ENCODE peak calls at places on chromosomes 12 and 14, in six cellular contexts. One of them, this sample, is unnamed.
A peak's percentile ranks its signal among the peaks of the same experiment; 100 is the strongest.

GRCh38 chr14:73802431-73803188 is 49.0 kb upstream of the PTGR2 start:
- DNase-seq in D721Med: no peak
- DNase-seq in body of pancreas: no peak
- DNase-seq in NB4: peak; percentile 49
- DNase-seq in WERI-Rb-1: peak; percentile 46
- DNase-seq in AG10803: no peak
- DNase-seq in this sample: peak; percentile 14

GRCh38 chr14:91892918-91893527 is 25.7 kb upstream of the TC2N start:
- DNase-seq in AG10803: no peak
- DNase-seq in WERI-Rb-1: peak; percentile 48
- DNase-seq in NB4: peak; percentile 37
- DNase-seq in D721Med: no peak
- DNase-seq in body of pancreas: no peak
- DNase-seq in this sample: peak; percentile 58

GRCh38 chr12:53505086-53505485 is 2.2 kb downstream of the NPFF start:
- DNase-seq in NB4: no peak
- DNase-seq in WERI-Rb-1: no peak
- DNase-seq in AG10803: peak; percentile 74
- DNase-seq in body of pancreas: no peak
- DNase-seq in D721Med: no peak
- DNase-seq in this sample: no peak

GRCh38 chr14:99752486-99753121 is 40.6 kb upstream of the EML1 start:
- DNase-seq in D721Med: no peak
- DNase-seq in NB4: peak; percentile 59
- DNase-seq in WERI-Rb-1: no peak
- DNase-seq in AG10803: peak; percentile 72
- DNase-seq in body of pancreas: peak; percentile 16
- DNase-seq in this sample: no peak

GRCh38 chr12:66964629-66965028 is 285.8 kb upstream of the GRIP1 start:
- DNase-seq in NB4: no peak
- DNase-seq in AG10803: peak; percentile 30
- DNase-seq in D721Med: no peak
- DNase-seq in body of pancreas: no peak
- DNase-seq in WERI-Rb-1: no peak
- DNase-seq in this sample: no peak

GRCh38 chr12:116427200-116427932 is 131.8 kb upstream of the MAP1LC3B2 start:
- DNase-seq in AG10803: peak; percentile 35
- DNase-seq in NB4: no peak
- DNase-seq in WERI-Rb-1: no peak
- DNase-seq in D721Med: no peak
- DNase-seq in body of pancreas: no peak
- DNase-seq in this sample: no peak

GRCh38 chr12:89701606-89702206 is 6.9 kb downstream of the ATP2B1 start:
- DNase-seq in NB4: no peak
- DNase-seq in WERI-Rb-1: no peak
- DNase-seq in AG10803: no peak
- DNase-seq in D721Med: no peak
- DNase-seq in body of pancreas: no peak
- DNase-seq in this sample: no peak

GRCh38 chr12:2284321-2284813 is 231.6 kb downstream of the CACNA1C start:
- DNase-seq in D721Med: no peak
- DNase-seq in AG10803: peak; percentile 96
- DNase-seq in NB4: peak; percentile 78
- DNase-seq in WERI-Rb-1: no peak
- DNase-seq in body of pancreas: no peak
- DNase-seq in this sample: no peak

GRCh38 chr14:54189358-54190354 is 207.2 kb upstream of the CDKN3 start:
- DNase-seq in body of pancreas: no peak
- DNase-seq in WERI-Rb-1: no peak
- DNase-seq in D721Med: no peak
- DNase-seq in AG10803: peak; percentile 73
- DNase-seq in NB4: peak; percentile 30
- DNase-seq in this sample: no peak

GRCh38 chr12:8746046-8746445 is 48.3 kb downstream of the RIMKLB start:
- DNase-seq in WERI-Rb-1: no peak
- DNase-seq in AG10803: no peak
- DNase-seq in NB4: no peak
- DNase-seq in D721Med: no peak
- DNase-seq in body of pancreas: no peak
- DNase-seq in this sample: no peak

GRCh38 chr14:24094839-24095195 is 706 bp downstream of the PCK2 start:
- DNase-seq in WERI-Rb-1: no peak
- DNase-seq in NB4: no peak
- DNase-seq in body of pancreas: peak; percentile 38
- DNase-seq in D721Med: no peak
- DNase-seq in AG10803: peak; percentile 5
- DNase-seq in this sample: peak; percentile 13

GRCh38 chr12:3885179-3886094 is 12.2 kb upstream of the PARP11 start:
- DNase-seq in AG10803: peak; percentile 41
- DNase-seq in body of pancreas: no peak
- DNase-seq in D721Med: no peak
- DNase-seq in WERI-Rb-1: no peak
- DNase-seq in NB4: peak; percentile 59
- DNase-seq in this sample: peak; percentile 27

GRCh38 chr12:58196971-58197370 is 255.6 kb downstream of the ATP23 start:
- DNase-seq in body of pancreas: no peak
- DNase-seq in WERI-Rb-1: no peak
- DNase-seq in D721Med: no peak
- DNase-seq in NB4: no peak
- DNase-seq in AG10803: no peak
- DNase-seq in this sample: no peak
- TF ChIP-seq CTCF in body of pancreas: no peak
- TF ChIP-seq CTCF in WERI-Rb-1: no peak
- TF ChIP-seq CTCF in D721Med: no peak
- TF ChIP-seq CTCF in NB4: no peak
- TF ChIP-seq CTCF in AG10803: no peak
- TF ChIP-seq CTCF in this sample: no peak

GRCh38 chr12:47382305-47382704 is 302.5 kb upstream of the AMIGO2 start:
- DNase-seq in D721Med: no peak
- DNase-seq in AG10803: no peak
- DNase-seq in NB4: peak; percentile 9
- DNase-seq in body of pancreas: no peak
- DNase-seq in WERI-Rb-1: no peak
- DNase-seq in this sample: no peak
- TF ChIP-seq CTCF in D721Med: no peak
- TF ChIP-seq CTCF in AG10803: no peak
- TF ChIP-seq CTCF in NB4: no peak
- TF ChIP-seq CTCF in body of pancreas: no peak
- TF ChIP-seq CTCF in WERI-Rb-1: no peak
- TF ChIP-seq CTCF in this sample: no peak

GRCh38 chr12:99393763-99394162 is 253.8 kb upstream of the GARIN6 start:
- DNase-seq in AG10803: no peak
- DNase-seq in WERI-Rb-1: no peak
- DNase-seq in D721Med: no peak
- DNase-seq in NB4: no peak
- DNase-seq in body of pancreas: no peak
- DNase-seq in this sample: no peak

GRCh38 chr12:99389751-99390150 is 257.8 kb upstream of the GARIN6 start:
- DNase-seq in NB4: no peak
- DNase-seq in WERI-Rb-1: no peak
- DNase-seq in D721Med: no peak
- DNase-seq in AG10803: no peak
- DNase-seq in body of pancreas: no peak
- DNase-seq in this sample: no peak

GRCh38 chr12:99387661-99388060 is 259.9 kb upstream of the GARIN6 start:
- DNase-seq in body of pancreas: no peak
- DNase-seq in NB4: no peak
- DNase-seq in WERI-Rb-1: no peak
- DNase-seq in AG10803: peak; percentile 3
- DNase-seq in D721Med: no peak
- DNase-seq in this sample: no peak

GRCh38 chr12:99392091-99392850 is 255.3 kb upstream of the GARIN6 start:
- DNase-seq in AG10803: no peak
- DNase-seq in D721Med: no peak
- DNase-seq in WERI-Rb-1: no peak
- DNase-seq in NB4: no peak
- DNase-seq in body of pancreas: no peak
- DNase-seq in this sample: no peak

GRCh38 chr12:99390707-99391106 is 256.8 kb upstream of the GARIN6 start:
- DNase-seq in NB4: peak; percentile 25
- DNase-seq in WERI-Rb-1: peak; percentile 72
- DNase-seq in body of pancreas: peak; percentile 12
- DNase-seq in D721Med: no peak
- DNase-seq in AG10803: no peak
- DNase-seq in this sample: peak; percentile 61
- TF ChIP-seq CTCF in NB4: peak; percentile 58
- TF ChIP-seq CTCF in WERI-Rb-1: peak; percentile 78
- TF ChIP-seq CTCF in body of pancreas: no peak
- TF ChIP-seq CTCF in D721Med: peak; percentile 27
- TF ChIP-seq CTCF in AG10803: peak; percentile 40
- TF ChIP-seq CTCF in this sample: peak; percentile 78

DNA sequence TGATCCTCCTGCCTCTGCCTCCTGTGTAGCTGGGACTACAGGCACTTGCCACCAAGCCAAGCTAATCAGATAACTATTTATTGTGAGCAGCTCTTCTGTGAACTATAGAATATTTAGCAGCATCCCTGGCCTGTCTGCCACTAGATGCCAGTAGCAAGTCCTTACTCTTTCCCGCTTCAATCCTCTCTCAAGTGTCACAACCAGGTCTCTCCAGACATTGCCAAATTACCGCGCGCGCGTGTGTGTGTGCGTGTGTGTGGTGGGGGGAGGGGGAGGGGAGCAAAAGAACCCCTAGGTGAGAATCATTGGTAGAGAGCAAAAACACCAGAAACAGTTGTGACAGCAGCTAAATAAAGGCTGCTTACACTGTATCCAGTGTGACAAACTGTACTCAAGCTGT is 49.9 kb downstream of the PPP2R5E start:
- DNase-seq in WERI-Rb-1: peak; percentile 26
- DNase-seq in AG10803: peak; percentile 46
- DNase-seq in NB4: peak; percentile 26
- DNase-seq in body of pancreas: peak; percentile 19
- DNase-seq in D721Med: no peak
- DNase-seq in this sample: no peak
- TF ChIP-seq CTCF in WERI-Rb-1: peak; percentile 47
- TF ChIP-seq CTCF in AG10803: peak; percentile 19
- TF ChIP-seq CTCF in NB4: no peak
- TF ChIP-seq CTCF in body of pancreas: no peak
- TF ChIP-seq CTCF in D721Med: peak; percentile 27
- TF ChIP-seq CTCF in this sample: no peak

GRCh38 chr14:101102875-101103274 is 199.4 kb upstream of the RTL1 start:
- DNase-seq in body of pancreas: no peak
- DNase-seq in NB4: no peak
- DNase-seq in AG10803: no peak
- DNase-seq in D721Med: no peak
- DNase-seq in WERI-Rb-1: no peak
- DNase-seq in this sample: no peak
- TF ChIP-seq CTCF in body of pancreas: no peak
- TF ChIP-seq CTCF in NB4: no peak
- TF ChIP-seq CTCF in AG10803: no peak
- TF ChIP-seq CTCF in D721Med: no peak
- TF ChIP-seq CTCF in WERI-Rb-1: no peak
- TF ChIP-seq CTCF in this sample: no peak

DNA sequence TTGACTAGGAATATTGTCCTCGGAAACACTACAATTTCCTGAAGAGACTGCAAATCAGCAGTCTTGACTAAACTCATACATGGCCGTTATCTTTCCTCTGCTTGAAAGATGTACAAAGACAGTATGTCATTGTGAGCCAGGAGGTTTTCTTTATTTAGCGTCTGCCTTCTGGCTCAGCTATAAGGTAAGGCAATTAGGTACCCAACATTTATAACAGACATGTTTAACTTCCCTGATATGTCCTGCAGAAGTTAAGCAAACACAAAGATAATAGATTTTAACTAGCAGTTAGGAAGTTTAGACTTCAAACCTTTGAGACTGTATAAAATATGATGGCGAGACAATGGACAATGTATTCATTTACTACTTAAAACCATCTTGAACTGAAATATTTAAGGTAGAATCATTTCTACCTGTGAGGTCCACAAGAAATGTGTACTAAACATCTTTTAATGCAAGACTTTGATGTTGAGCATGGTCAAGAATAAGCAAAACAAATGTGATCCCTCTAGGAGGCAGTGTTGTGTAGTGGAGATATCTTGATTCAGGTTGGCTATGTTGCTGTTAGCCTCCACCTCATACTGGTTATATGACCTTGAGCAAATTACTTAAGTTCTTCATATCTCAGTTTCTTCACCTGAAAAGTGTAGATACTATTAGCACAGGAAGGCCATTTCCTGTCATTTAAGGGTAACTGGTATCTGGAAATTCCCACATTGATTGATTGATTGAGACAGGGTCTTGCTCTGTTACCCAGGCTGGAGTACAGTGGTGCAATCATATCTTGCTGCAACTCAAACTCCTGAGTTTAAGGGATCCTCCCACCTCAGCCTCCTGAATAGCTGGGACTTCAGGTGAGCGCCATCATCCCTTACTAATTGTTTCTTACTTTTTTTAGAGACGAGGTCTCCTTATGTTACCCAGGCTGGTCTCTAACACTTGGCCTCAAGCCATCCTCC is 96.3 kb upstream of the EEA1 start:
- DNase-seq in NB4: peak; percentile 77
- DNase-seq in AG10803: peak; percentile 70
- DNase-seq in D721Med: no peak
- DNase-seq in WERI-Rb-1: no peak
- DNase-seq in body of pancreas: no peak
- DNase-seq in this sample: peak; percentile 6
- TF ChIP-seq CTCF in NB4: peak; percentile 55
- TF ChIP-seq CTCF in AG10803: peak; percentile 82
- TF ChIP-seq CTCF in D721Med: peak; percentile 63
- TF ChIP-seq CTCF in WERI-Rb-1: peak; percentile 64
- TF ChIP-seq CTCF in body of pancreas: peak; percentile 32
- TF ChIP-seq CTCF in this sample: peak; percentile 32

GRCh38 chr14:105294142-105294597 is 6.6 kb downstream of the BRF1 start:
- DNase-seq in D721Med: no peak
- DNase-seq in WERI-Rb-1: no peak
- DNase-seq in NB4: peak; percentile 22
- DNase-seq in body of pancreas: peak; percentile 48
- DNase-seq in AG10803: peak; percentile 63
- DNase-seq in this sample: no peak
- TF ChIP-seq CTCF in D721Med: no peak
- TF ChIP-seq CTCF in WERI-Rb-1: no peak
- TF ChIP-seq CTCF in NB4: no peak
- TF ChIP-seq CTCF in body of pancreas: no peak
- TF ChIP-seq CTCF in AG10803: no peak
- TF ChIP-seq CTCF in this sample: no peak

DNA sequence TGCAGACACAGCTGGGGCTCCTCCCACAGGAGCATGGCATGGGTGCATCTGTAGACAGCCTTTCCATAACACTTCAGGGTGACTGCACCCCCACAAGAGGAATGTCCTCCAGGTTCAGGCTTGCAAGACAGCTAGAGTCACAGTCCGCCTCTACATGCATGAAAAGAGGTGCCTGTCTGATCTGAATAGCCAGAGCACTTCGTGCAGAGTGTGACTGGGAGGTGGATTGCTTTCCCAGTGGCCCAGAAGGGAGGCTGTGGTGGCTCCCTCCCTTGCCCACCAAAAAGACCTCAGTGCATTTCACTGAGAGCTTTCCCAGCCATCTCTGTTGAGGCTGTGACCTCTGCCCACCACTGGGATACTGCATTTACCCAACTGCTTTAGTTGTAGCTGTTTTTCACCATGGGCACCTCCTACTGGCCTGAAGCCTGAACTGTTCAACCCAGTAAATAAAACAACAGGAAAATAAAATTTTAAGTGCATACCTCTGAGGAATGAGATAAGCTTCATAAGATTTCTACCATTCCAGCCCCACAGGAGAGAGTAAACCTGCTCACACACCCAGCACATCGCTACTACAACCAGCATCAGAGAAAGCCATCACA is 14.1 kb downstream of the CEP128 start:
- DNase-seq in AG10803: no peak
- DNase-seq in D721Med: no peak
- DNase-seq in NB4: peak; percentile 19
- DNase-seq in WERI-Rb-1: no peak
- DNase-seq in body of pancreas: no peak
- DNase-seq in this sample: no peak
- TF ChIP-seq CTCF in AG10803: no peak
- TF ChIP-seq CTCF in D721Med: no peak
- TF ChIP-seq CTCF in NB4: no peak
- TF ChIP-seq CTCF in WERI-Rb-1: no peak
- TF ChIP-seq CTCF in body of pancreas: no peak
- TF ChIP-seq CTCF in this sample: peak; percentile 45

GRCh38 chr12:52395761-52396434 is 10.2 kb downstream of the KRT82 start:
- DNase-seq in D721Med: no peak
- DNase-seq in WERI-Rb-1: peak; percentile 41
- DNase-seq in body of pancreas: peak; percentile 39
- DNase-seq in AG10803: peak; percentile 37
- DNase-seq in NB4: no peak
- DNase-seq in this sample: peak; percentile 25
- TF ChIP-seq CTCF in D721Med: no peak
- TF ChIP-seq CTCF in WERI-Rb-1: peak; percentile 59
- TF ChIP-seq CTCF in body of pancreas: peak; percentile 36
- TF ChIP-seq CTCF in AG10803: peak; percentile 6
- TF ChIP-seq CTCF in NB4: peak; percentile 37
- TF ChIP-seq CTCF in this sample: peak; percentile 55

This sample was measured in endothelial cell.